ENCODE peak calls at places on chromosomes 1 and 21, in five cellular contexts. One of them, this sample, is unnamed. For H3K4me1, the result is how much of the 10 kb centered on the place peaks cover.

GRCh38 chr1:110597966-110598365 is 8.2 kb downstream of the KCNA2 start:
- DNase-seq in PC-9: no peak
- DNase-seq in left ventricle myocardium inferior: no peak
- DNase-seq in IMR-90: no peak
- DNase-seq in cardiac muscle cell: no peak
- DNase-seq in this sample: no peak

GRCh38 chr1:223125249-223125648 is 17.8 kb downstream of the TLR5 start:
- DNase-seq in left ventricle myocardium inferior: no peak
- DNase-seq in IMR-90: no peak
- DNase-seq in PC-9: no peak
- DNase-seq in cardiac muscle cell: no peak
- DNase-seq in this sample: no peak

GRCh38 chr1:192632188-192632587 is 3.8 kb upstream of the RGS13 start:
- DNase-seq in PC-9: no peak
- DNase-seq in left ventricle myocardium inferior: no peak
- DNase-seq in IMR-90: peak
- DNase-seq in cardiac muscle cell: no peak
- DNase-seq in this sample: no peak

GRCh38 chr1:9606458-9606857 is 17.7 kb downstream of the TMEM201 start:
- DNase-seq in PC-9: no peak
- DNase-seq in IMR-90: no peak
- DNase-seq in left ventricle myocardium inferior: no peak
- DNase-seq in cardiac muscle cell: no peak
- DNase-seq in this sample: no peak

GRCh38 chr1:51729156-51729823 is 112.4 kb downstream of the OSBPL9 start:
- DNase-seq in IMR-90: peak
- DNase-seq in PC-9: peak
- DNase-seq in left ventricle myocardium inferior: peak
- DNase-seq in cardiac muscle cell: peak
- DNase-seq in this sample: peak

GRCh38 chr1:69122373-69122772 is 445.3 kb upstream of the LRRC7 start:
- DNase-seq in cardiac muscle cell: no peak
- DNase-seq in left ventricle myocardium inferior: no peak
- DNase-seq in PC-9: no peak
- DNase-seq in IMR-90: no peak
- DNase-seq in this sample: no peak

GRCh38 chr1:244325056-244325764 is 126.5 kb downstream of the ADSS2 start:
- DNase-seq in PC-9: no peak
- DNase-seq in cardiac muscle cell: no peak
- DNase-seq in IMR-90: peak
- DNase-seq in left ventricle myocardium inferior: no peak
- DNase-seq in this sample: peak

GRCh38 chr1:21152423-21153100 is 24.1 kb downstream of the EIF4G3 start:
- DNase-seq in left ventricle myocardium inferior: peak
- DNase-seq in cardiac muscle cell: no peak
- DNase-seq in PC-9: no peak
- DNase-seq in IMR-90: peak
- DNase-seq in this sample: no peak

GRCh38 chr1:240508950-240509349 is 103.0 kb downstream of the GREM2 start:
- DNase-seq in left ventricle myocardium inferior: no peak
- DNase-seq in PC-9: no peak
- DNase-seq in IMR-90: peak
- DNase-seq in cardiac muscle cell: no peak
- DNase-seq in this sample: no peak

GRCh38 chr1:5850503-5850902 is 141.7 kb downstream of the NPHP4 start:
- DNase-seq in left ventricle myocardium inferior: no peak
- DNase-seq in IMR-90: peak
- DNase-seq in PC-9: no peak
- DNase-seq in cardiac muscle cell: no peak
- DNase-seq in this sample: no peak

GRCh38 chr1:2072891-2073290 is 22.7 kb downstream of the PRKCZ start:
- DNase-seq in cardiac muscle cell: no peak
- DNase-seq in PC-9: no peak
- DNase-seq in left ventricle myocardium inferior: no peak
- DNase-seq in IMR-90: no peak
- DNase-seq in this sample: no peak

GRCh38 chr1:54811739-54812655 is 10.9 kb upstream of the TTC22 start:
- DNase-seq in PC-9: peak
- DNase-seq in IMR-90: no peak
- DNase-seq in cardiac muscle cell: no peak
- DNase-seq in left ventricle myocardium inferior: no peak
- DNase-seq in this sample: no peak

GRCh38 chr1:228455715-228456114 is 31.5 kb upstream of the RNF187 start:
- DNase-seq in PC-9: no peak
- DNase-seq in left ventricle myocardium inferior: no peak
- DNase-seq in IMR-90: peak
- DNase-seq in cardiac muscle cell: no peak
- DNase-seq in this sample: no peak

GRCh38 chr1:67564193-67564592 is 120.8 kb upstream of the GADD45A start:
- DNase-seq in PC-9: no peak
- DNase-seq in IMR-90: peak
- DNase-seq in left ventricle myocardium inferior: no peak
- DNase-seq in cardiac muscle cell: no peak
- DNase-seq in this sample: peak

GRCh38 chr1:46535063-46535462 is 16.4 kb downstream of the KNCN start:
- DNase-seq in PC-9: peak
- DNase-seq in cardiac muscle cell: peak
- DNase-seq in left ventricle myocardium inferior: no peak
- DNase-seq in IMR-90: no peak
- DNase-seq in this sample: no peak

GRCh38 chr1:205285391-205286101 is 36.0 kb downstream of the NUAK2 start:
- DNase-seq in IMR-90: no peak
- DNase-seq in PC-9: no peak
- DNase-seq in cardiac muscle cell: no peak
- DNase-seq in left ventricle myocardium inferior: no peak
- DNase-seq in this sample: peak

GRCh38 chr1:205287076-205287475 is 34.5 kb downstream of the NUAK2 start:
- DNase-seq in PC-9: no peak
- DNase-seq in IMR-90: no peak
- DNase-seq in left ventricle myocardium inferior: no peak
- DNase-seq in cardiac muscle cell: no peak
- DNase-seq in this sample: no peak

GRCh38 chr1:205283270-205284147 is 38.0 kb downstream of the NUAK2 start:
- DNase-seq in left ventricle myocardium inferior: no peak
- DNase-seq in cardiac muscle cell: no peak
- DNase-seq in PC-9: no peak
- DNase-seq in IMR-90: no peak
- DNase-seq in this sample: no peak

GRCh38 chr1:205286335-205286950 is 35.1 kb downstream of the NUAK2 start:
- DNase-seq in left ventricle myocardium inferior: no peak
- DNase-seq in IMR-90: peak
- DNase-seq in cardiac muscle cell: no peak
- DNase-seq in PC-9: no peak
- DNase-seq in this sample: peak

GRCh38 chr1:205284420-205285144 is 37.0 kb downstream of the NUAK2 start:
- DNase-seq in left ventricle myocardium inferior: peak
- DNase-seq in IMR-90: peak
- DNase-seq in cardiac muscle cell: peak
- DNase-seq in PC-9: peak
- DNase-seq in this sample: peak
- H3K27ac ChIP-seq in left ventricle myocardium inferior: peak
- H3K27ac ChIP-seq in IMR-90: peak
- H3K27ac ChIP-seq in cardiac muscle cell: peak
- H3K27ac ChIP-seq in PC-9: peak
- H3K27ac ChIP-seq in this sample: peak

GRCh38 chr21:15352009-15352408 is 287.2 kb upstream of the NRIP1 start:
- DNase-seq in left ventricle myocardium inferior: no peak
- DNase-seq in cardiac muscle cell: no peak
- DNase-seq in PC-9: no peak
- DNase-seq in IMR-90: no peak
- DNase-seq in this sample: no peak
- H3K4me1 ChIP-seq in left ventricle myocardium inferior: under half
- H3K4me1 ChIP-seq in cardiac muscle cell: under half
- H3K4me1 ChIP-seq in PC-9: under half
- H3K4me1 ChIP-seq in IMR-90: under half
- H3K4me1 ChIP-seq in this sample: under half

GRCh38 chr1:173392895-173393654 is 84.1 kb upstream of the PRDX6 start:
- DNase-seq in left ventricle myocardium inferior: no peak
- DNase-seq in cardiac muscle cell: no peak
- DNase-seq in IMR-90: peak
- DNase-seq in PC-9: no peak
- DNase-seq in this sample: no peak

GRCh38 chr1:173388352-173388751 is 88.8 kb upstream of the PRDX6 start:
- DNase-seq in IMR-90: no peak
- DNase-seq in cardiac muscle cell: no peak
- DNase-seq in PC-9: no peak
- DNase-seq in left ventricle myocardium inferior: no peak
- DNase-seq in this sample: no peak

GRCh38 chr1:173395762-173396161 is 81.4 kb upstream of the PRDX6 start:
- DNase-seq in cardiac muscle cell: no peak
- DNase-seq in PC-9: no peak
- DNase-seq in left ventricle myocardium inferior: no peak
- DNase-seq in IMR-90: no peak
- DNase-seq in this sample: no peak

DNA sequence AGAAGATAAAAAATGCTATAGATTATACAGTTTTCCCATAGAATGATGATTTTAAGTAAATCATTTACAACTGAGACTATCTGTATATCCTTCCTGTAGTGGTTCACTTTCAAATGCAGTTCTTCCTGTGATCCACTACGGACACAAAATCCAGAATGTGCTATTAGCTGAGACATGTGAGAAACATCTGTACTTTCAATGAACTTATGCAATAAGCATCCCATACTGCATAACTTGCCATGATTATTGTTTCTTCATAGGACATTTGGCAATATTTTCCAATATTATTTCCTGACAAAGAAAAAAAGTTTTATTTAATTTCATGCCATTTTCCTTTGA is 83.5 kb upstream of the PRDX6 start:
- DNase-seq in IMR-90: peak
- DNase-seq in cardiac muscle cell: no peak
- DNase-seq in left ventricle myocardium inferior: no peak
- DNase-seq in PC-9: no peak
- DNase-seq in this sample: no peak
- H3K4me3 ChIP-seq in IMR-90: no peak
- H3K4me3 ChIP-seq in cardiac muscle cell: no peak
- H3K4me3 ChIP-seq in left ventricle myocardium inferior: no peak
- H3K4me3 ChIP-seq in PC-9: no peak
- H3K4me3 ChIP-seq in this sample: no peak

GRCh38 chr1:3630914-3631313 is 6.1 kb downstream of the TPRG1L start:
- DNase-seq in IMR-90: no peak
- DNase-seq in PC-9: no peak
- DNase-seq in cardiac muscle cell: no peak
- DNase-seq in left ventricle myocardium inferior: no peak
- DNase-seq in this sample: no peak

GRCh38 chr1:3632298-3632697 is 7.5 kb downstream of the TPRG1L start:
- DNase-seq in left ventricle myocardium inferior: no peak
- DNase-seq in PC-9: no peak
- DNase-seq in IMR-90: no peak
- DNase-seq in cardiac muscle cell: no peak
- DNase-seq in this sample: no peak

GRCh38 chr1:3631330-3631729 is 6.5 kb downstream of the TPRG1L start:
- DNase-seq in left ventricle myocardium inferior: no peak
- DNase-seq in IMR-90: no peak
- DNase-seq in PC-9: no peak
- DNase-seq in cardiac muscle cell: no peak
- DNase-seq in this sample: no peak

GRCh38 chr1:3632716-3633343 is 8.0 kb downstream of the TPRG1L start:
- DNase-seq in PC-9: no peak
- DNase-seq in cardiac muscle cell: no peak
- DNase-seq in IMR-90: no peak
- DNase-seq in left ventricle myocardium inferior: no peak
- DNase-seq in this sample: no peak

GRCh38 chr1:3631865-3632264 is 7.0 kb downstream of the TPRG1L start:
- DNase-seq in cardiac muscle cell: no peak
- DNase-seq in left ventricle myocardium inferior: no peak
- DNase-seq in PC-9: peak
- DNase-seq in IMR-90: no peak
- DNase-seq in this sample: no peak
- H3K27ac ChIP-seq in cardiac muscle cell: no peak
- H3K27ac ChIP-seq in left ventricle myocardium inferior: no peak
- H3K27ac ChIP-seq in PC-9: no peak
- H3K27ac ChIP-seq in IMR-90: no peak
- H3K27ac ChIP-seq in this sample: no peak

GRCh38 chr1:23124259-23125026 is 44.2 kb downstream of the LUZP1 start:
- DNase-seq in cardiac muscle cell: no peak
- DNase-seq in PC-9: no peak
- DNase-seq in IMR-90: no peak
- DNase-seq in left ventricle myocardium inferior: no peak
- DNase-seq in this sample: no peak
- H3K4me1 ChIP-seq in cardiac muscle cell: under half
- H3K4me1 ChIP-seq in PC-9: under half
- H3K4me1 ChIP-seq in IMR-90: under half
- H3K4me1 ChIP-seq in left ventricle myocardium inferior: half or more
- H3K4me1 ChIP-seq in this sample: under half

DNA sequence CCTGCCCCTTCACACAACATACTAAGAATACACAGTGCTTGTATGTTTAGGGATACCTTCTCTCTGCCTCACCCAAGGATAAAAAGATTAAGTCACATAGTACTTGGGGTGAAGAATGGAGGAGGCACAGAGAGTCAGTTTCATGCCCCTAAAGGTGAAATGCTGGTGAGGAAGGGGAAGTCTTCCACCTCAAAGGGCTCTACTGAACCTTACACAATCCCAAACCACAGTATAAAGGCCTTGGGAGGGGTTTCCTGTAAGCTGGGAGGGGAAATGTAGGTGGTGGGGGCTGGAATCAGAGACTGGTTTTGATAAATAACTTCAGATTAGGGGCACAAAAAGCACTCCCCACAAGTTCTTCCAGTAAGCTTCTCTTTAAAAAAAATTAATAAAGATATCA is 3.5 kb downstream of the MINDY1 start:
- DNase-seq in cardiac muscle cell: no peak
- DNase-seq in IMR-90: no peak
- DNase-seq in PC-9: no peak
- DNase-seq in left ventricle myocardium inferior: no peak
- DNase-seq in this sample: peak
- H3K4me3 ChIP-seq in cardiac muscle cell: no peak
- H3K4me3 ChIP-seq in IMR-90: no peak
- H3K4me3 ChIP-seq in PC-9: no peak
- H3K4me3 ChIP-seq in left ventricle myocardium inferior: peak
- H3K4me3 ChIP-seq in this sample: peak

GRCh38 chr1:168031627-168032026 is 94.8 kb upstream of the MPC2 start:
- DNase-seq in PC-9: no peak
- DNase-seq in IMR-90: no peak
- DNase-seq in left ventricle myocardium inferior: no peak
- DNase-seq in cardiac muscle cell: no peak
- DNase-seq in this sample: no peak
- H3K27ac ChIP-seq in PC-9: no peak
- H3K27ac ChIP-seq in IMR-90: no peak
- H3K27ac ChIP-seq in left ventricle myocardium inferior: no peak
- H3K27ac ChIP-seq in cardiac muscle cell: peak
- H3K27ac ChIP-seq in this sample: no peak

GRCh38 chr1:164610528-164611222 is 51.7 kb downstream of the PBX1 start:
- DNase-seq in left ventricle myocardium inferior: no peak
- DNase-seq in IMR-90: no peak
- DNase-seq in PC-9: no peak
- DNase-seq in cardiac muscle cell: no peak
- DNase-seq in this sample: no peak
- H3K4me1 ChIP-seq in left ventricle myocardium inferior: half or more
- H3K4me1 ChIP-seq in IMR-90: under half
- H3K4me1 ChIP-seq in PC-9: under half
- H3K4me1 ChIP-seq in cardiac muscle cell: under half
- H3K4me1 ChIP-seq in this sample: under half

GRCh38 chr1:224785622-224786021 is 143.9 kb upstream of the DNAH14 start:
- DNase-seq in cardiac muscle cell: no peak
- DNase-seq in left ventricle myocardium inferior: no peak
- DNase-seq in PC-9: no peak
- DNase-seq in IMR-90: no peak
- DNase-seq in this sample: no peak
- H3K4me3 ChIP-seq in cardiac muscle cell: no peak
- H3K4me3 ChIP-seq in left ventricle myocardium inferior: no peak
- H3K4me3 ChIP-seq in PC-9: no peak
- H3K4me3 ChIP-seq in IMR-90: no peak
- H3K4me3 ChIP-seq in this sample: no peak

This sample was measured in CD4-positive, CD25-positive, alpha-beta regulatory T cell.